ENCODE peak calls at places on chromosome 18, in four cellular contexts. W is astrocyte, C is kidney, V is iPS DF 6.9. F is an unnamed sample.
A peak's percentile ranks its signal among the peaks of the same experiment; 100 is the strongest.

GRCh38 chr18:31015715-31016459 is 26.7 kb downstream of the DSC3 start:
- DNase-seq in W (no peak), C (no peak), V (no peak), F (no peak)

GRCh38 chr18:10965104-10965503 is 184.3 kb downstream of the PIEZO2 start:
- DNase-seq in W (no peak), C (no peak), V (no peak), F (no peak)

GRCh38 chr18:26657618-26658581 is 109.5 kb upstream of the KCTD1 start:
- DNase-seq in W (no peak), C (no peak), V (no peak), F (no peak)

GRCh38 chr18:68148862-68149261 is 566.0 kb downstream of the TMX3 start:
- DNase-seq in W (no peak), C (no peak), V (no peak), F (no peak)

GRCh38 chr18:9348079-9348671 is 13.6 kb downstream of the TWSG1 start:
- DNase-seq in W (peak; percentile 76), C (no peak), V (no peak), F (no peak)

GRCh38 chr18:9184998-9185613 is 48.5 kb downstream of the ANKRD12 start:
- DNase-seq in W (no peak), C (no peak), V (no peak), F (no peak)

GRCh38 chr18:54444309-54444914 is 86.7 kb downstream of the C18orf54 start:
- DNase-seq in W (peak; percentile 31), C (no peak), V (peak; percentile 68), F (no peak)

GRCh38 chr18:55534547-55534946 is 53.4 kb downstream of the TCF4 start:
- DNase-seq in W (peak; percentile 27), C (no peak), V (no peak), F (no peak)

GRCh38 chr18:54932472-54932871 is 26.8 kb downstream of the CCDC68 start:
- DNase-seq in W (no peak), C (no peak), V (no peak), F (no peak)

GRCh38 chr18:48781041-48781989 is 169.4 kb downstream of the SMAD7 start:
- DNase-seq in W (peak; percentile 52), C (peak; percentile 98), V (no peak), F (no peak)

GRCh38 chr18:6271585-6271984 is 143.1 kb downstream of the L3MBTL4 start:
- DNase-seq in W (no peak), C (no peak), V (no peak), F (no peak)
- H3K4me3 ChIP-seq in W (no peak overlapping the region), C (no peak overlapping the region), V (no peak overlapping the region), F (no peak overlapping the region)

DNA sequence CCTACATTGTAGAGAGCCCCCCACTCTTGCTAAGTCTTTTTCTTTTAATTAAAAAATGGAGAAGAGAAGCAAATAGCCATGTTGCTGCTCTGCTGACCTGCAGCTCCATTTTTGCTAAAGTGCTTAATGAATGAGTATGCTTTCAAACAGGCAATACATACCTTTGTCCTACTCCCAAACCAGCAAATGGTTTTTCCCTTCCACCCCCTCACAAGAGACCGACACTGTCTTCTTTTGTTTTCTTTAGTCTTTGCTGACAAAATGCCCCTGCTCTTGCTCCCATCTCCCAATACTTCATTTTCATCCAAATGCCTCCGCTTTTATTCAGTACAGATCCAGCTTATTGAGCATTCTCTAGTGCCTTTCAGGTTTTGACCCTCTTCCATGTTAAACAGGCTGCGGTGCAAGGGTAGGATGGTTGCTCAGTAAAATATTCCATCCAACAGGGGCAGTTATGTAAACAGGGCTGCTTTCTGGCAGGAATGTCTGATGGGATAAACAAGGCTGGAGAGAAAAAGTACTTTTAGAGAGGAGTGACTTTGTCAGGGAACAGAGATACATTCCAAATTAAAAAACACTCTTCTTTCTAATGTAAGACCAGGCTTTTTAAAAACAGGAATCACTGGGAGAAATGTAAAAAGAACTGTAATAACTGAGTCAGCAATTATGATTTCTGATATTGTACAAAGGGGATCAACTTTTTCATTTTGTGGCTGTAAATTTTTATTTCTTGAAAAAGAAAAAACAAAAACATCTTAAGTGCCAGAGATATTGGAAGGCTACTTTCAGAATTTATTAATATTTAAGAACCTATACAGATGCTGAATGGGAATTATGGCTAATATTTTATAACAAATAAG is 136.8 kb downstream of the MEP1B start:
- DNase-seq in W (peak; percentile 56), C (no peak), V (no peak), F (no peak)
- H3K27ac ChIP-seq in W (no peak overlapping the region), C (no peak overlapping the region), V (no peak overlapping the region), F (peak overlapping the region; percentile 36)

DNA sequence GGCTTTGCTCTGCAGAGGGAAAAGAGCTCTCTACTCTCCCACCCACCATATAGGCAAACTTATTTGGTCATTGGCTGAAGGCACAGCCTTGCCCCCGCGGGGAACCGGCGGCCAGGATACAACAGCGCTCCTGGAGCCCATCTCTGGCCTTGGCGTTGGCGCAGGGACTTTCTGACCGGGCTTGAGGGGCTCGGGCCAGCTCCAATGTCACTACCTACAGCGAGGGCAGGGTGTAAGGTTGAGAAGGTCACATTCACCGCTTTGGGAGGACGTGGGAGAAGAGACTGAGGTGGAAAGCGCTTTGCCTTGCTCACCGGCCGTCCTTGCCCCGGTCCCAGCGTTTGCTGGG is 2.2 kb downstream of the ONECUT2 start:
- DNase-seq in W (no peak), C (peak; percentile 45), V (no peak), F (no peak)
- H3K4me3 ChIP-seq in W (no peak overlapping the region), C (no peak overlapping the region), V (peak overlapping the region; percentile 6), F (peak overlapping the region; percentile 11)

GRCh38 chr18:23992941-23993280 is 21.6 kb upstream of the TTC39C start:
- DNase-seq in W (no peak), C (no peak), V (no peak), F (no peak)

GRCh38 chr18:23992119-23992940 is 22.2 kb upstream of the TTC39C start:
- DNase-seq in W (peak; percentile 76), C (no peak), V (no peak), F (no peak)

GRCh38 chr18:23994361-23994902 is 20.1 kb upstream of the TTC39C start:
- DNase-seq in W (peak; percentile 89), C (peak; percentile 84), V (no peak), F (no peak)

GRCh38 chr18:23986610-23987359 is 27.8 kb upstream of the TTC39C start:
- DNase-seq in W (no peak), C (no peak), V (no peak), F (no peak)

GRCh38 chr18:23990474-23991410 is 23.8 kb upstream of the TTC39C start:
- DNase-seq in W (peak; percentile 42), C (no peak), V (no peak), F (no peak)
- H3K27ac ChIP-seq in W (no peak overlapping the region), C (no peak overlapping the region), V (no peak overlapping the region), F (no peak overlapping the region)

GRCh38 chr18:72866901-72867701 is 686 bp downstream of the NETO1 start:
- DNase-seq in W (no peak), C (no peak), V (no peak), F (no peak)
- H3K4me3 ChIP-seq in W (peak overlapping the region; percentile 69), C (no peak overlapping the region), V (peak overlapping the region; percentile 78), F (no peak overlapping the region)

DNA sequence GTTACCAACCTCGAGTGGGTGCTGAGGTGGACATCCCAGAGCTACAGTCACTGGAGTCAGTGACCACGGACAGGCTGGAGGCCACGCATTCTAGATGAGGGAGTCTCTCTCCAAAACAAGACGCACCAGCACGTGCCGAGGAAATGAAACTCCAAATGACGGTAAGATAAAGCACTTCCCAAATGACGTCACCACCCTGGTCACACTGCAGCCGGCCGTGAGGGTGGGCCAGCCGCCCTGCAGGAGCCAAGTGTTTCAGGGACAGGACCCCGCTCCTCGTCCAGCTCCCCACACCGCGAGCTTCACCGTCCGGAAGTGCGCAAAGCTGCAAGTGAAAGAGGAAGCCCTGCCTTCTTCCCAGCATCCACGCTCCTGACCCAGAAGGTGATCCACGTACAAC is 99.4 kb downstream of the ZNF516 start:
- DNase-seq in W (no peak), C (no peak), V (no peak), F (no peak)
- H3K27ac ChIP-seq in W (no peak overlapping the region), C (no peak overlapping the region), V (no peak overlapping the region), F (peak overlapping the region; percentile 60)

GRCh38 chr18:80169607-80170006 is 60.5 kb downstream of the ADNP2 start:
- DNase-seq in W (no peak), C (peak; percentile 50), V (no peak), F (no peak)

GRCh38 chr18:80173060-80173459 is 64.0 kb downstream of the ADNP2 start:
- DNase-seq in W (no peak), C (no peak), V (no peak), F (no peak)

GRCh38 chr18:80172056-80172455 is 63.0 kb downstream of the ADNP2 start:
- DNase-seq in W (peak; percentile 52), C (no peak), V (no peak), F (no peak)

GRCh38 chr18:80170395-80171094 is 61.5 kb downstream of the ADNP2 start:
- DNase-seq in W (no peak), C (peak; percentile 48), V (no peak), F (no peak)

GRCh38 chr18:80171190-80171872 is 62.3 kb downstream of the ADNP2 start:
- DNase-seq in W (peak; percentile 83), C (peak; percentile 85), V (peak; percentile 18), F (no peak)
- H3K4me3 ChIP-seq in W (no peak overlapping the region), C (peak overlapping the region; percentile 23), V (no peak overlapping the region), F (peak overlapping the region; percentile 16)

GRCh38 chr18:60044290-60045006 is 144.7 kb downstream of the PMAIP1 start:
- DNase-seq in W (peak; percentile 87), C (no peak), V (no peak), F (no peak)

GRCh38 chr18:60040966-60041365 is 141.2 kb downstream of the PMAIP1 start:
- DNase-seq in W (peak; percentile 26), C (no peak), V (no peak), F (no peak)

GRCh38 chr18:60038731-60039130 is 138.9 kb downstream of the PMAIP1 start:
- DNase-seq in W (peak; percentile 14), C (no peak), V (no peak), F (no peak)
- H3K27ac ChIP-seq in W (no peak overlapping the region), C (no peak overlapping the region), V (no peak overlapping the region), F (no peak overlapping the region)